ENCODE peak calls at places on chromosomes 7 and 10, in four cellular contexts. One of them, this sample, is unnamed.
A peak's percentile ranks its signal among the peaks of the same experiment; 100 is the strongest.

GRCh38 chr10:34797155-34797554 is 17.9 kb downstream of the PARD3 start:
- DNase-seq in endothelial cell: no peak
- DNase-seq in HuH-7: no peak
- DNase-seq in C1 segment of cervical spinal cord: no peak
- DNase-seq in this sample: no peak

GRCh38 chr10:127715782-127716378 is 21.1 kb upstream of the FOXI2 start:
- DNase-seq in HuH-7: no peak
- DNase-seq in C1 segment of cervical spinal cord: no peak
- DNase-seq in endothelial cell: no peak
- DNase-seq in this sample: no peak

GRCh38 chr7:114478384-114478783 is 63.8 kb downstream of the FOXP2 start:
- DNase-seq in HuH-7: no peak
- DNase-seq in C1 segment of cervical spinal cord: no peak
- DNase-seq in endothelial cell: no peak
- DNase-seq in this sample: no peak

GRCh38 chr10:113099431-113100298 is 149.6 kb downstream of the TCF7L2 start:
- DNase-seq in HuH-7: no peak
- DNase-seq in C1 segment of cervical spinal cord: no peak
- DNase-seq in endothelial cell: peak; percentile 10
- DNase-seq in this sample: no peak

GRCh38 chr7:25927626-25927978 is 224.4 kb upstream of the NFE2L3 start:
- DNase-seq in HuH-7: no peak
- DNase-seq in C1 segment of cervical spinal cord: no peak
- DNase-seq in endothelial cell: no peak
- DNase-seq in this sample: no peak

GRCh38 chr10:58662314-58662713 is 149.6 kb downstream of the BICC1 start:
- DNase-seq in HuH-7: peak; percentile 12
- DNase-seq in C1 segment of cervical spinal cord: no peak
- DNase-seq in endothelial cell: no peak
- DNase-seq in this sample: no peak

GRCh38 chr10:88080213-88080612 is 216.8 kb downstream of the PTEN start:
- DNase-seq in C1 segment of cervical spinal cord: no peak
- DNase-seq in endothelial cell: no peak
- DNase-seq in HuH-7: peak; percentile 55
- DNase-seq in this sample: no peak

GRCh38 chr7:96297873-96298272 is 24.0 kb downstream of the SLC25A13 start:
- DNase-seq in C1 segment of cervical spinal cord: peak; percentile 20
- DNase-seq in HuH-7: no peak
- DNase-seq in endothelial cell: no peak
- DNase-seq in this sample: no peak

GRCh38 chr10:43963793-43964425 is 315.2 kb upstream of the ZNF32 start:
- DNase-seq in C1 segment of cervical spinal cord: no peak
- DNase-seq in HuH-7: no peak
- DNase-seq in endothelial cell: no peak
- DNase-seq in this sample: peak; percentile 15

GRCh38 chr7:51350195-51350896 is 33.7 kb upstream of the COBL start:
- DNase-seq in C1 segment of cervical spinal cord: no peak
- DNase-seq in HuH-7: no peak
- DNase-seq in endothelial cell: no peak
- DNase-seq in this sample: no peak

GRCh38 chr10:84335516-84335915 is 7.1 kb downstream of the CCSER2 start:
- DNase-seq in endothelial cell: no peak
- DNase-seq in C1 segment of cervical spinal cord: no peak
- DNase-seq in HuH-7: no peak
- DNase-seq in this sample: no peak

GRCh38 chr10:115947104-115947503 is 325.9 kb downstream of the GFRA1 start:
- DNase-seq in HuH-7: no peak
- DNase-seq in endothelial cell: no peak
- DNase-seq in C1 segment of cervical spinal cord: no peak
- DNase-seq in this sample: no peak

GRCh38 chr7:21670496-21670895 is 127.7 kb downstream of the DNAH11 start:
- DNase-seq in HuH-7: no peak
- DNase-seq in endothelial cell: no peak
- DNase-seq in C1 segment of cervical spinal cord: no peak
- DNase-seq in this sample: no peak

GRCh38 chr7:50227623-50228618 is 76.6 kb upstream of the IKZF1 start:
- DNase-seq in HuH-7: no peak
- DNase-seq in endothelial cell: no peak
- DNase-seq in C1 segment of cervical spinal cord: no peak
- DNase-seq in this sample: no peak

GRCh38 chr7:44587843-44588711 is 6.0 kb upstream of the TMED4 start:
- DNase-seq in C1 segment of cervical spinal cord: no peak
- DNase-seq in HuH-7: no peak
- DNase-seq in endothelial cell: peak; percentile 21
- DNase-seq in this sample: no peak

GRCh38 chr7:20220293-20220755 is 3.1 kb upstream of the MACC1 start:
- DNase-seq in endothelial cell: no peak
- DNase-seq in HuH-7: no peak
- DNase-seq in C1 segment of cervical spinal cord: no peak
- DNase-seq in this sample: no peak

GRCh38 chr7:70303309-70303708 is 705.0 kb downstream of the AUTS2 start:
- DNase-seq in HuH-7: no peak
- DNase-seq in endothelial cell: no peak
- DNase-seq in C1 segment of cervical spinal cord: no peak
- DNase-seq in this sample: no peak

GRCh38 chr10:97466755-97467154 is 20.8 kb downstream of the ZDHHC16 start:
- DNase-seq in HuH-7: no peak
- DNase-seq in endothelial cell: no peak
- DNase-seq in C1 segment of cervical spinal cord: no peak
- DNase-seq in this sample: no peak

GRCh38 chr10:33376476-33376875 is 42.0 kb upstream of the NRP1 start:
- DNase-seq in endothelial cell: no peak
- DNase-seq in C1 segment of cervical spinal cord: no peak
- DNase-seq in HuH-7: no peak
- DNase-seq in this sample: no peak

GRCh38 chr7:3835102-3835501 is 534.0 kb downstream of the SDK1 start:
- DNase-seq in C1 segment of cervical spinal cord: no peak
- DNase-seq in endothelial cell: no peak
- DNase-seq in HuH-7: no peak
- DNase-seq in this sample: no peak

GRCh38 chr7:26078437-26079362 is 73.3 kb upstream of the NFE2L3 start:
- DNase-seq in C1 segment of cervical spinal cord: peak; percentile 41
- DNase-seq in HuH-7: peak; percentile 43
- DNase-seq in endothelial cell: peak; percentile 82
- DNase-seq in this sample: peak; percentile 91

GRCh38 chr10:81820418-81820817 is 54.6 kb upstream of the NRG3 start:
- DNase-seq in HuH-7: peak; percentile 49
- DNase-seq in C1 segment of cervical spinal cord: no peak
- DNase-seq in endothelial cell: no peak
- DNase-seq in this sample: no peak

GRCh38 chr10:92573091-92573797 is 649 bp downstream of the IDE start:
- DNase-seq in endothelial cell: peak; percentile 41
- DNase-seq in C1 segment of cervical spinal cord: peak; percentile 39
- DNase-seq in HuH-7: peak; percentile 21
- DNase-seq in this sample: no peak

GRCh38 chr10:82934429-82934828 is 1059.4 kb downstream of the NRG3 start:
- DNase-seq in C1 segment of cervical spinal cord: no peak
- DNase-seq in endothelial cell: no peak
- DNase-seq in HuH-7: peak; percentile 4
- DNase-seq in this sample: no peak

GRCh38 chr10:33005322-33006282 is 47.6 kb upstream of the ITGB1 start:
- DNase-seq in HuH-7: peak; percentile 88
- DNase-seq in endothelial cell: peak; percentile 68
- DNase-seq in C1 segment of cervical spinal cord: peak; percentile 5
- DNase-seq in this sample: peak; percentile 80

GRCh38 chr10:88389456-88389855 is 193.7 kb downstream of the RNLS start:
- DNase-seq in endothelial cell: peak; percentile 20
- DNase-seq in C1 segment of cervical spinal cord: no peak
- DNase-seq in HuH-7: no peak
- DNase-seq in this sample: no peak

GRCh38 chr7:46173526-46174191 is 252.6 kb upstream of the IGFBP3 start:
- DNase-seq in endothelial cell: no peak
- DNase-seq in C1 segment of cervical spinal cord: no peak
- DNase-seq in HuH-7: no peak
- DNase-seq in this sample: no peak

GRCh38 chr10:3064423-3064822 is 2.9 kb upstream of the PFKP start:
- DNase-seq in HuH-7: no peak
- DNase-seq in endothelial cell: no peak
- DNase-seq in C1 segment of cervical spinal cord: no peak
- DNase-seq in this sample: no peak

GRCh38 chr10:133378251-133379096 is 588 bp upstream of the PAOX start:
- DNase-seq in HuH-7: peak; percentile 85
- DNase-seq in endothelial cell: peak; percentile 46
- DNase-seq in C1 segment of cervical spinal cord: peak; percentile 60
- DNase-seq in this sample: peak; percentile 81

GRCh38 chr7:4715385-4715770 is 33.3 kb downstream of the FOXK1 start:
- DNase-seq in endothelial cell: no peak
- DNase-seq in C1 segment of cervical spinal cord: peak; percentile 32
- DNase-seq in HuH-7: peak; percentile 66
- DNase-seq in this sample: no peak

GRCh38 chr10:96152437-96152836 is 22.3 kb downstream of the ZNF518A start:
- DNase-seq in HuH-7: no peak
- DNase-seq in endothelial cell: no peak
- DNase-seq in C1 segment of cervical spinal cord: no peak
- DNase-seq in this sample: no peak

GRCh38 chr7:139623518-139623917 is 100.0 kb downstream of the CLEC2L start:
- DNase-seq in HuH-7: no peak
- DNase-seq in endothelial cell: no peak
- DNase-seq in C1 segment of cervical spinal cord: no peak
- DNase-seq in this sample: no peak

GRCh38 chr7:66205736-66206080 is 574 bp downstream of the TPST1 start:
- DNase-seq in endothelial cell: no peak
- DNase-seq in HuH-7: peak; percentile 61
- DNase-seq in C1 segment of cervical spinal cord: no peak
- DNase-seq in this sample: no peak

GRCh38 chr7:29196191-29196590 is 1.6 kb downstream of the CHN2 start:
- DNase-seq in C1 segment of cervical spinal cord: no peak
- DNase-seq in HuH-7: no peak
- DNase-seq in endothelial cell: no peak
- DNase-seq in this sample: no peak